ENCODE peak calls at places on chromosomes 13 and 19, in four cellular contexts. O is H1, T is K562, H is HepG2. Y is an unnamed sample.

GRCh38 chr19:19873381-19873780 is 7.7 kb downstream of the ZNF253 start:
- DNase-seq in H (no peak), O (no peak), T (no peak), Y (no peak)

GRCh38 chr13:44305845-44306244 is 67.8 kb upstream of the SERP2 start:
- DNase-seq in O (no peak), H (no peak), T (no peak), Y (no peak)

GRCh38 chr13:79631260-79631659 is 150.3 kb downstream of the NDFIP2 start:
- DNase-seq in H (no peak), O (no peak), T (no peak), Y (peak)

GRCh38 chr13:97224544-97225324 is 2.6 kb downstream of the MBNL2 start:
- DNase-seq in O (no peak), H (peak), T (peak), Y (no peak)

GRCh38 chr13:27510082-27510481 is 59.7 kb upstream of the MTIF3 start:
- DNase-seq in H (no peak), T (no peak), O (no peak), Y (no peak)

GRCh38 chr19:1815605-1816529 is 3.8 kb upstream of the ATP8B3 start:
- DNase-seq in O (no peak), T (no peak), H (no peak), Y (no peak)

GRCh38 chr19:1333789-1334188 is 48.1 kb downstream of the EFNA2 start:
- DNase-seq in O (no peak), T (peak), H (no peak), Y (no peak)

GRCh38 chr13:39963612-39964011 is 308.1 kb downstream of the COG6 start:
- DNase-seq in T (no peak), O (no peak), H (no peak), Y (no peak)

GRCh38 chr13:97307882-97308624 is 85.9 kb downstream of the MBNL2 start:
- DNase-seq in H (peak), T (no peak), O (no peak), Y (peak)

GRCh38 chr13:20411638-20412342 is 113.9 kb downstream of the CRYL1 start:
- DNase-seq in O (no peak), T (no peak), H (no peak), Y (no peak)

GRCh38 chr19:7670150-7670784 is 1.4 kb downstream of the RETN start:
- DNase-seq in T (peak), H (no peak), O (peak), Y (no peak)

GRCh38 chr19:17751103-17751911 is at the start of gene FCHO1:
- DNase-seq in O (no peak), H (peak), T (peak), Y (no peak)

GRCh38 chr19:40610396-40611064 is 9.4 kb downstream of the LTBP4 start:
- DNase-seq in O (no peak), H (no peak), T (no peak), Y (no peak)

GRCh38 chr13:96575423-96576320 is 418.6 kb downstream of the OXGR1 start:
- DNase-seq in H (no peak), O (no peak), T (no peak), Y (no peak)

GRCh38 chr19:15479391-15480345 is at the start of gene PGLYRP2:
- DNase-seq in T (no peak), O (no peak), H (peak), Y (peak)

GRCh38 chr13:21539687-21540086 is 64.3 kb downstream of the MICU2 start:
- DNase-seq in T (no peak), H (no peak), O (no peak), Y (no peak)

GRCh38 chr19:35911173-35911572 is 3.1 kb upstream of the TYROBP start:
- DNase-seq in T (no peak), H (no peak), O (no peak), Y (no peak)

GRCh38 chr13:97250560-97250959 is 28.4 kb downstream of the MBNL2 start:
- DNase-seq in H (no peak), O (no peak), T (no peak), Y (no peak)

GRCh38 chr19:42412223-42412622 is 15.0 kb downstream of the LIPE start:
- DNase-seq in H (no peak), O (no peak), T (no peak), Y (no peak)

GRCh38 chr19:50703915-50704548 is 15.6 kb downstream of the SHANK1 start:
- DNase-seq in T (no peak), O (no peak), H (peak), Y (peak)

GRCh38 chr13:21175656-21176194 is 627 bp downstream of the SKA3 start:
- DNase-seq in T (no peak), O (no peak), H (peak), Y (no peak)

GRCh38 chr19:31149306-31149975 is 199.8 kb downstream of the TSHZ3 start:
- DNase-seq in T (no peak), O (no peak), H (no peak), Y (no peak)

GRCh38 chr19:47618771-47619170 is 9.8 kb downstream of the BICRA start:
- DNase-seq in T (no peak), H (no peak), O (no peak), Y (no peak)
- TF ChIP-seq RAD21 in T (no peak), H (no peak), O (no peak), Y (no peak)

GRCh38 chr13:88154001-88154400 is 482.8 kb downstream of the SLITRK5 start:
- DNase-seq in T (no peak), O (no peak), H (no peak), Y (no peak)

DNA sequence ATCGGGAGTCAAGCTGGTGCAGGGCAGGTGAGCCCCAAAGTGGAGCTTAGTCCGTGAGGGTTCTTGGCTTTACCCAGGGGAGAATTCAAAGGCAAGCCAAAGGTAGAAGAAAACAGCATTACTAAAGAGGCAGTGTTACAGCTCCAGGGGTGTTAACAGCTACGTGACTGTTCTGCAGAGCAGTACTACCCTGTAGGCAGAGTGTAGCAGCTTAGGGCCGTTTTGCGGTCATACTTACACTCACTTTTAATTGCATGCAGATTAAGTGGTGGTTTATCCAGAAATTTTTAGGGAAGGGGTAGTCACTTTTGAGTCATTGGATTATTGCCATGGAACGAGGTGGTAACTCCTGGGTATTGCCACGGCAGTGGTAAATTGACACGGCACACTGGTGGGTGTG is 482.2 kb downstream of the SLITRK5 start:
- DNase-seq in T (no peak), O (no peak), H (no peak), Y (no peak)
- TF ChIP-seq JUN in T (no peak), O (no peak), H (no peak), Y (no peak)

GRCh38 chr19:11963566-11964355 is 1.1 kb upstream of the ZNF763 start:
- DNase-seq in H (peak), O (peak), T (peak), Y (no peak)
- TF ChIP-seq RAD21 in H (peak), O (peak), T (no peak), Y (no peak)

GRCh38 chr13:46759861-46760260 is 37.1 kb downstream of the ESD start:
- DNase-seq in H (no peak), T (no peak), O (no peak), Y (no peak)
- TF ChIP-seq JUN in H (no peak), T (no peak), O (no peak), Y (no peak)

GRCh38 chr19:4768934-4769777 is 22.4 kb upstream of the FEM1A start:
- DNase-seq in T (peak), H (peak), O (peak), Y (peak)
- TF ChIP-seq RAD21 in T (no peak), H (peak), O (peak), Y (no peak)

DNA sequence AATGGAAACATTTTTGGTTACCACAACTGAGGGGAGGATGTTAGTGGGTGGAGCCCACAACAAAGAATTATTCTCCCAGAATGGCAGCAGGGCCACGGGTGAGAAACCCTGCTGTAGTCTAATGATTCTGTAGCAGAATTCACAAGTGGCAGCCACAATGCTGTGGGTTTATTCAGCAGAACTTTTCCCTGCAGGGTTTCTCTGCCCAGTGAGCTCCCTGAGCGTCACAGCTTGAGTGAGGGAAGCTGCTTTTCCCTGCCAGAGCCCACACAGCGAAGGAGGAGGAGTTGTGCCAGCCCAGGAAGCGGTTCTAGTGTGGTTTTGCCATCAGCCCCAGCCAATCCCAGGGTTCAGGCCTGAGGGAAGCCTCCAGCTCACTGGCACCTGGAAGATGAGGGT is 4.4 kb downstream of the ATP12A start:
- DNase-seq in H (no peak), T (no peak), O (no peak), Y (no peak)
- TF ChIP-seq JUN in H (no peak), T (no peak), O (no peak), Y (no peak)

GRCh38 chr13:99425485-99426341 is 75.6 kb upstream of the TM9SF2 start:
- DNase-seq in O (no peak), H (no peak), T (no peak), Y (no peak)
- TF ChIP-seq RAD21 in O (no peak), H (no peak), T (no peak), Y (no peak)

DNA sequence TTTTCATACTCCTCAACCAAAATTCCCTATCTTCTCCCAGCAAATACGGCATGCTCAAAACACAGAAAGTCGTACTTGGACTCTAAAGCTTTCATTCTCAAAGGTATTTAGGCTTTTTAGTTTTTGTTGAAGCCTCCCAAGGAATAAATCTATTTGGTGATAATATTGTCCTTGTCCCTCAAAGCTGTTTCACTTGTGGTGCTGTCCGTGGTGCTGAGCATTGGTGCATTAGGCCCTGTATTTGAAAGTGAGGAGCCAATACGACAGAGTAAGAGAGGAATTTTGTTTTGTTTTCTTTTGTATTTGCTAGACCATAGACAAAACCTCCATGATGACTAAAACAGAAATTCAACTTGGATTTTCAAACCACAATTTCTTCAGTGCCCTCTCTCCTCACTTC is 3.2 kb upstream of the LGALS13 start:
- DNase-seq in H (peak), T (peak), O (peak), Y (peak)
- TF ChIP-seq JUN in H (no peak), T (no peak), O (no peak), Y (no peak)

DNA sequence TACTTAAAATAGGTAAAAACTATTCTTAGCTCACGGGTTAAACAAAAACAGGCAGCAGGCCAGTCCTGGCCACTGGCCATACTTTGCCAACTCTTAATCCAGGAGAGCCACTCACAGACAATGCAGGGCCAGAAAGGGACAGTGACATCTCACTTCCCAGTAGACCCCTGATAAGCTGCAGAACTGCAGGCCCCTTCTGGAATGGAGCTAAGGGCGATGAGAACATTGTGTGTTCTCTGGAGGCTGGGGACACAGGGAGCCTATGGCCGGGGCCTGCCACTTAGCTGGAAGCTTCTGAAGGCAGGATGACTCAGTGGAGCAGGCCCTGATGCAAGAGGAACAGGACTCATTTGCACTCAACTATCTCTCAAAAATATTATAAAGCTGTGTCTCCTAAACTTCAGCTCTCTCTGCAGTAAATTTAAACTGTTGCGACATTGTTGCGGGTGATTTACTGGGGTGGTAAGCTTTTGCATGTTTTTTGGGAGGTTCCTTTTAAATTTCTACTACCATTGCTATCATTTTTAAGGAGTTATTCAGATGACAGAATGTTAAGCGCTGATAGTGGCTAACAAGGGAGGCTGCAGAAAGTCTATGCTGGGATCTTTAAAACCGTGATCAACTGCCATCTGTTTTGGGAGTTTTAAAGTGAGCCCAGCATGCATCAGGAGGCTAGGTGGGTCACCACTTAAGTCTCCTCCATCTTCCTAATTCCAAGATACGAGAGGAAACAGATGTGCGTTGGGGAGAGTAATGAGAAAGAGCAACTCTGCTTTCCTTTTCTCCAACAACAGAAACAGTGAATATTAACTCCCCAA is 33.2 kb upstream of the KATNAL1 start:
- DNase-seq in T (peak), H (no peak), O (no peak), Y (no peak)
- TF ChIP-seq RAD21 in T (no peak), H (no peak), O (no peak), Y (no peak)

DNA sequence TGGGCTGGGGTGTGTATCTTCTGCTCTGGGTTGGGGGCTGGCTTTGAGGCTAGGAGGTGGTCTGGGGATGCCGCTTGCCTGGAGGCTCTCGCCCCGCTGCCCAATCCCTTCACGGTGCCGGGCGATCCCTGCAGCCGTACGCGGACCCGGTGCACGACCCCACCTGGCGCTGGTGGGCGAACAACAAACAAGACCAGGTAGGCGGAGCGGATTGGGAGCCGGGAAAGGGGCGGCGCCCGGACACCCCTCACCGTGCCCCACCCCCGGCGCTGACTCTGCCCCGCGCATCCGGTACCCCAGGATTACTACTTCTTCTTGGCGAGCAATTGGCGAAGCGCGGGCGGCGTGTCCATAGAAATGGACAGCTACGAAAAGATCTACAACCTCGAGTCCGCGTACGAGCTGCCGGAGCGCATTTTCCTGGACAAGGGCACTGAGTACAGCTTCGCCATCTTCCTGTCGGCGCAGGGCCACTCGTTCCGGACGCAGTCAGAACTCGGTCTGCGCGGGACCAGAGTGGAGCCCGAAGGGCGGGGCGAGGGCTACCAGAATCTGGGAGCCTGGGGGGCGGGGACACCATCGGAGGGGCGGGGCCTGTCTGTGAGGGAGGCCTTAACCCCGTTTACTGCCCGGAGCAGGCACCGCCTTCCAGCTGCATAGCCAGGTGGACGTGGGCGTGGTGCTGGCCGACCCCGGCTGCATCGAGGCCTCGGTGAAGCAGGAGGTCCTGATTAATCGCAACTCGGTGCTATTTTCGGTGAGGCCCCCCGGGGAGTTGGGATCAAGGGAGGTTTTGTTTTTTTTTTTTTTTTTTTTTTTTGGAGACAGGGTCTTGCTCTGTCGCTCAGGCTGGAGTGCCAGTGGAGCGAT is 12.1 kb upstream of the PSMD8 start:
- DNase-seq in T (peak), O (peak), H (peak), Y (peak)
- TF ChIP-seq JUN in T (no peak), O (no peak), H (no peak), Y (peak)

Y was measured in A549.